ENCODE peak calls at places on chromosomes 5 and 9, in eight cellular contexts. One of them, this sample, is unnamed.

GRCh38 chr9:114893622-114894021 is 36.8 kb downstream of the TNFSF8 start:
- DNase-seq in foreskin fibroblast: peak
- DNase-seq in ovary: no peak
- DNase-seq in kidney: no peak
- DNase-seq in lung: no peak
- DNase-seq in GM12865: no peak
- DNase-seq in choroid plexus epithelial cell: no peak
- DNase-seq in AG10803: no peak
- DNase-seq in this sample: no peak

GRCh38 chr5:54362434-54362833 is 52.1 kb upstream of the ARL15 start:
- DNase-seq in ovary: no peak
- DNase-seq in GM12865: no peak
- DNase-seq in lung: no peak
- DNase-seq in kidney: no peak
- DNase-seq in AG10803: peak
- DNase-seq in foreskin fibroblast: peak
- DNase-seq in choroid plexus epithelial cell: peak
- DNase-seq in this sample: peak

GRCh38 chr5:170179626-170180025 is 53.2 kb upstream of the C5orf58 start:
- DNase-seq in AG10803: no peak
- DNase-seq in kidney: no peak
- DNase-seq in lung: no peak
- DNase-seq in GM12865: no peak
- DNase-seq in ovary: no peak
- DNase-seq in foreskin fibroblast: no peak
- DNase-seq in choroid plexus epithelial cell: no peak
- DNase-seq in this sample: no peak

GRCh38 chr5:1842026-1842819 is 40.5 kb downstream of the IRX4 start:
- DNase-seq in kidney: no peak
- DNase-seq in GM12865: no peak
- DNase-seq in foreskin fibroblast: no peak
- DNase-seq in ovary: no peak
- DNase-seq in choroid plexus epithelial cell: no peak
- DNase-seq in lung: no peak
- DNase-seq in AG10803: no peak
- DNase-seq in this sample: no peak

GRCh38 chr5:81245871-81246235 is 12.7 kb downstream of the CKMT2 start:
- DNase-seq in GM12865: no peak
- DNase-seq in lung: no peak
- DNase-seq in kidney: no peak
- DNase-seq in foreskin fibroblast: no peak
- DNase-seq in ovary: no peak
- DNase-seq in AG10803: no peak
- DNase-seq in choroid plexus epithelial cell: no peak
- DNase-seq in this sample: no peak

GRCh38 chr5:43193171-43193951 is 1.3 kb downstream of the NIM1K start:
- DNase-seq in GM12865: peak
- DNase-seq in lung: peak
- DNase-seq in ovary: no peak
- DNase-seq in kidney: no peak
- DNase-seq in AG10803: peak
- DNase-seq in foreskin fibroblast: peak
- DNase-seq in choroid plexus epithelial cell: peak
- DNase-seq in this sample: peak

GRCh38 chr5:136811551-136811950 is 446.2 kb upstream of the TRPC7 start:
- DNase-seq in foreskin fibroblast: peak
- DNase-seq in ovary: no peak
- DNase-seq in choroid plexus epithelial cell: peak
- DNase-seq in kidney: no peak
- DNase-seq in lung: no peak
- DNase-seq in AG10803: peak
- DNase-seq in GM12865: no peak
- DNase-seq in this sample: peak

GRCh38 chr5:78753093-78753531 is 104.5 kb upstream of the LHFPL2 start:
- DNase-seq in foreskin fibroblast: peak
- DNase-seq in GM12865: no peak
- DNase-seq in ovary: no peak
- DNase-seq in lung: no peak
- DNase-seq in kidney: no peak
- DNase-seq in AG10803: peak
- DNase-seq in choroid plexus epithelial cell: peak
- DNase-seq in this sample: peak

GRCh38 chr5:71883745-71884103 is 164.6 kb downstream of the CARTPT start:
- DNase-seq in foreskin fibroblast: no peak
- DNase-seq in GM12865: no peak
- DNase-seq in kidney: no peak
- DNase-seq in ovary: no peak
- DNase-seq in choroid plexus epithelial cell: no peak
- DNase-seq in lung: no peak
- DNase-seq in AG10803: peak
- DNase-seq in this sample: no peak

GRCh38 chr5:92455011-92455410 is 1071.9 kb upstream of the ARRDC3 start:
- DNase-seq in kidney: no peak
- DNase-seq in lung: no peak
- DNase-seq in ovary: no peak
- DNase-seq in foreskin fibroblast: no peak
- DNase-seq in AG10803: no peak
- DNase-seq in GM12865: peak
- DNase-seq in choroid plexus epithelial cell: no peak
- DNase-seq in this sample: no peak

GRCh38 chr5:66518753-66519152 is 77.4 kb upstream of the MAST4 start:
- DNase-seq in lung: no peak
- DNase-seq in GM12865: no peak
- DNase-seq in choroid plexus epithelial cell: peak
- DNase-seq in foreskin fibroblast: no peak
- DNase-seq in ovary: no peak
- DNase-seq in AG10803: no peak
- DNase-seq in kidney: no peak
- DNase-seq in this sample: no peak

GRCh38 chr9:107149756-107150155 is 133.3 kb upstream of the RAD23B start:
- DNase-seq in ovary: no peak
- DNase-seq in kidney: no peak
- DNase-seq in choroid plexus epithelial cell: no peak
- DNase-seq in GM12865: no peak
- DNase-seq in foreskin fibroblast: no peak
- DNase-seq in lung: no peak
- DNase-seq in AG10803: no peak
- DNase-seq in this sample: no peak

GRCh38 chr5:5221731-5222130 is 81.6 kb downstream of the ADAMTS16 start:
- DNase-seq in lung: no peak
- DNase-seq in kidney: no peak
- DNase-seq in foreskin fibroblast: no peak
- DNase-seq in ovary: no peak
- DNase-seq in AG10803: peak
- DNase-seq in choroid plexus epithelial cell: peak
- DNase-seq in GM12865: no peak
- DNase-seq in this sample: peak

GRCh38 chr9:75683591-75683990 is 206.9 kb upstream of the PCSK5 start:
- DNase-seq in choroid plexus epithelial cell: no peak
- DNase-seq in AG10803: no peak
- DNase-seq in lung: no peak
- DNase-seq in foreskin fibroblast: no peak
- DNase-seq in ovary: no peak
- DNase-seq in kidney: no peak
- DNase-seq in GM12865: no peak
- DNase-seq in this sample: no peak

GRCh38 chr5:139150359-139150999 is 47.7 kb downstream of the SIL1 start:
- DNase-seq in foreskin fibroblast: no peak
- DNase-seq in AG10803: no peak
- DNase-seq in ovary: no peak
- DNase-seq in choroid plexus epithelial cell: no peak
- DNase-seq in GM12865: no peak
- DNase-seq in lung: no peak
- DNase-seq in kidney: no peak
- DNase-seq in this sample: no peak

GRCh38 chr9:2655411-2655901 is 33.9 kb downstream of the VLDLR start:
- DNase-seq in foreskin fibroblast: peak
- DNase-seq in lung: no peak
- DNase-seq in AG10803: peak
- DNase-seq in choroid plexus epithelial cell: peak
- DNase-seq in ovary: no peak
- DNase-seq in GM12865: peak
- DNase-seq in kidney: no peak
- DNase-seq in this sample: peak

GRCh38 chr5:170403675-170404074 is 14.5 kb upstream of the KCNMB1 start:
- DNase-seq in kidney: no peak
- DNase-seq in choroid plexus epithelial cell: no peak
- DNase-seq in ovary: no peak
- DNase-seq in lung: no peak
- DNase-seq in foreskin fibroblast: no peak
- DNase-seq in GM12865: no peak
- DNase-seq in AG10803: no peak
- DNase-seq in this sample: no peak

GRCh38 chr5:11476866-11477265 is 427.4 kb downstream of the CTNND2 start:
- DNase-seq in lung: no peak
- DNase-seq in kidney: no peak
- DNase-seq in choroid plexus epithelial cell: no peak
- DNase-seq in GM12865: no peak
- DNase-seq in AG10803: no peak
- DNase-seq in foreskin fibroblast: no peak
- DNase-seq in ovary: no peak
- DNase-seq in this sample: no peak

GRCh38 chr5:139688712-139689413 is 40.7 kb downstream of the CXXC5 start:
- DNase-seq in AG10803: no peak
- DNase-seq in choroid plexus epithelial cell: no peak
- DNase-seq in kidney: no peak
- DNase-seq in lung: no peak
- DNase-seq in GM12865: no peak
- DNase-seq in ovary: no peak
- DNase-seq in foreskin fibroblast: no peak
- DNase-seq in this sample: no peak

GRCh38 chr9:125654121-125654520 is 52.9 kb downstream of the MAPKAP1 start:
- DNase-seq in GM12865: no peak
- DNase-seq in choroid plexus epithelial cell: no peak
- DNase-seq in kidney: no peak
- DNase-seq in AG10803: no peak
- DNase-seq in lung: no peak
- DNase-seq in ovary: no peak
- DNase-seq in foreskin fibroblast: no peak
- DNase-seq in this sample: no peak
- H3K4me3 ChIP-seq in GM12865: no peak
- H3K4me3 ChIP-seq in choroid plexus epithelial cell: no peak
- H3K4me3 ChIP-seq in kidney: no peak
- H3K4me3 ChIP-seq in AG10803: no peak
- H3K4me3 ChIP-seq in lung: no peak
- H3K4me3 ChIP-seq in ovary: no peak
- H3K4me3 ChIP-seq in foreskin fibroblast: no peak
- H3K4me3 ChIP-seq in this sample: no peak

DNA sequence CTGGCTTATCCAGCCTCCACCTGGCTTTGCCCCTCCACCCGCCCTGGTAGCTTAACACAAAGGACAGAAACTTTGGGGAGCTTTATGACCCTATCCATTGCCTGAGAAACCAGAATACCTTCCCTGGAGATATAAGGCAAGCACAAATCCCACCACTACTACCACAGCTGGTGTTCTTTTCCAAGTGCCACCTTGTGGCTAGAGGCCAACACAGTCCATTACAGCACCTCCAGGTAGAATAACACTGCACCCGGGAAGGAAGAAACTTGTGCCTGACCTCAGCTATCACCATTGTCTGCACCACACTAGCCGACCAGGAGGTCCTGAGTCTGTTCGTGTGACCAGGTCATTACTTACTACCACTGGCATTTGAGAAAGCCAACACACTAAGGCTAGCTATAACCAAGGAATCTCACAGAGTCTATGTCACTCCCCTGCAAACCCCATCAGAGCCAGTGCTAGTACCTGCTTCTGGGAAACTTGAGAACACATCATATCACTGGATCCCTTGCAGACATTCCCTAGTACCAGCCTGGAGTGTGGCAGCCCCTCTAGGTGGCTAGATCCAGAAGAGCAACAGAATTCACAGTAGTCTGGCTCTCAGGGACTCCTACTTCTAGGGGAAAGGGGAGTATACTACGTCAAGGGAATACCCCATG is 74.0 kb upstream of the RUSC2 start:
- DNase-seq in foreskin fibroblast: no peak
- DNase-seq in lung: no peak
- DNase-seq in ovary: no peak
- DNase-seq in kidney: no peak
- DNase-seq in AG10803: no peak
- DNase-seq in choroid plexus epithelial cell: no peak
- DNase-seq in GM12865: no peak
- DNase-seq in this sample: no peak
- TF ChIP-seq CTCF in foreskin fibroblast: no peak
- TF ChIP-seq CTCF in lung: no peak
- TF ChIP-seq CTCF in ovary: no peak
- TF ChIP-seq CTCF in kidney: no peak
- TF ChIP-seq CTCF in AG10803: no peak
- TF ChIP-seq CTCF in choroid plexus epithelial cell: peak
- TF ChIP-seq CTCF in GM12865: no peak
- TF ChIP-seq CTCF in this sample: no peak

DNA sequence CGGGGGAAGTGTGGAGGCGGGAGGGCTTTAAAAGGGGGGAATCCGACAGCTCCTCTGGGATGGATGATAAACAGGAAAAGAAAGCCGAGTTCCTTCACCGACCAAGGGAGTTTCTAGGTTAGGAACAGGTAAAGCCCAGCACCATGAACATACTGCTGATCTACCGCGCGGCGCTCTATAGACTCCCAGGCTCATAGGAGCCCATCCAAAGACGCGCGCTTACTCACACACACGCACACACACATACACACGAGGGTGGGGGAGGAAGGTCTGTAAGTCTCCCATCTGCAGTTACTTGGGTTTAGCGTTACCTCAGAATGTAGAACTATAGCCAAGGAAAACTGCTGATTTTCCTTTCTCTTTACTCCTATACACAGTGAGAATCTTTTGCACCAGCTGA is 2.6 kb upstream of the GABRB2 start:
- DNase-seq in foreskin fibroblast: no peak
- DNase-seq in GM12865: no peak
- DNase-seq in AG10803: peak
- DNase-seq in ovary: no peak
- DNase-seq in kidney: no peak
- DNase-seq in choroid plexus epithelial cell: no peak
- DNase-seq in lung: no peak
- DNase-seq in this sample: no peak
- H3K4me3 ChIP-seq in foreskin fibroblast: no peak
- H3K4me3 ChIP-seq in GM12865: no peak
- H3K4me3 ChIP-seq in AG10803: no peak
- H3K4me3 ChIP-seq in ovary: no peak
- H3K4me3 ChIP-seq in kidney: peak
- H3K4me3 ChIP-seq in choroid plexus epithelial cell: no peak
- H3K4me3 ChIP-seq in lung: peak
- H3K4me3 ChIP-seq in this sample: no peak

DNA sequence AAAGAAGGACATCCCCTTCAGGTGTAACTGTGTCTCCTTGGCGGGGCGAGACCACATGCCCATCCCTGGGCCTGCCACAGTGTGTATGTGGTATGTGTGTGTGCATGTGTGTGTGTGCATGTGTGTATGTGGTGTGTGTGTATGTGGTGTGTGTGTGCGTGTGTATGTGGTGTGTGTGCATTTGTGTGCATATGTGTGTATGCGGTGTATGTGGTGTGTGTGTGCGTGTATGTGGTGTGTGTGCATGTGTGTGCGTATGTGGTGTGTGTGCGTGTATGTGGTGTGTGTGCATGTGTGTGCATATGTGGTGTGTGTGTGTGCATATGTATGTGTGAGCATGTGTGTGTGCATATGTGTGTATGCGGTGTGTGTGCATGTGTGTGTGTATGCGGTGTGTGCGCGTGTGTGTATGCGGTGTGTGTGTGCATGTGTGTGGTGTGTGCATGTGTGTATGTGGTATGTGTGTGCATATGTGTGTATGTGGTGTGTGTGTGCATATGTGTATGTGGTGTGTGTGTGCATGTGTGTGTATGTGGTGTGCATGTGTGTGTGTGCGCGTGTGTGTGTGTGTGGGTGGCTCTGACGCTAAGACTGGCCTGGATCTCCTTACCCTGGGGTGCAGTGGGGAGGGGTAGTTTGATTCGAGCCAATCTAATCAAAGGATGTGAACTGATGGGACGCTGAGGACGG is 107.9 kb upstream of the RAPGEF1 start:
- DNase-seq in ovary: no peak
- DNase-seq in choroid plexus epithelial cell: no peak
- DNase-seq in kidney: no peak
- DNase-seq in lung: no peak
- DNase-seq in GM12865: no peak
- DNase-seq in AG10803: no peak
- DNase-seq in foreskin fibroblast: no peak
- DNase-seq in this sample: no peak
- TF ChIP-seq CTCF in ovary: no peak
- TF ChIP-seq CTCF in choroid plexus epithelial cell: no peak
- TF ChIP-seq CTCF in kidney: no peak
- TF ChIP-seq CTCF in lung: no peak
- TF ChIP-seq CTCF in GM12865: no peak
- TF ChIP-seq CTCF in AG10803: no peak
- TF ChIP-seq CTCF in foreskin fibroblast: no peak
- TF ChIP-seq CTCF in this sample: no peak